ENCODE peak calls at places on chromosomes 3 and 15, in eight cellular contexts. X, D, W, T, I, Y, S and J are unnamed samples.

GRCh38 chr3:100613721-100614390 is 4.5 kb downstream of the ADGRG7 start:
- DNase-seq in Y (no peak), D (no peak), X (no peak), T (no peak), S (no peak), W (no peak), I (no peak), J (no peak)

GRCh38 chr3:64623125-64623524 is 64.7 kb downstream of the ADAMTS9 start:
- DNase-seq in S (no peak), W (no peak), Y (no peak), X (no peak), I (no peak), D (no peak), T (no peak), J (no peak)

GRCh38 chr3:132904-133303 is 63.7 kb upstream of the CHL1 start:
- DNase-seq in X (no peak), W (no peak), I (no peak), T (no peak), D (no peak), Y (no peak), S (no peak), J (no peak)

GRCh38 chr3:85808750-85809149 is 850.0 kb downstream of the CADM2 start:
- DNase-seq in W (no peak), X (no peak), D (no peak), Y (no peak), I (no peak), T (no peak), S (peak), J (no peak)

GRCh38 chr15:31925541-31925940 is 104.8 kb upstream of the CHRNA7 start:
- DNase-seq in S (no peak), I (no peak), W (no peak), Y (no peak), T (no peak), X (no peak), D (no peak), J (no peak)

GRCh38 chr3:129015388-129016105 is 14.4 kb downstream of the EFCC1 start:
- DNase-seq in W (peak), X (no peak), Y (no peak), T (no peak), I (no peak), S (no peak), D (peak), J (peak)

GRCh38 chr15:47824185-47824584 is 106.9 kb downstream of the SEMA6D start:
- DNase-seq in W (no peak), I (no peak), Y (no peak), D (no peak), S (no peak), X (no peak), T (no peak), J (no peak)

GRCh38 chr15:92909131-92909781 is 9.1 kb downstream of the CHD2 start:
- DNase-seq in X (no peak), S (no peak), I (no peak), Y (no peak), T (no peak), W (no peak), D (no peak), J (no peak)

GRCh38 chr3:128965818-128966217 is 28.1 kb downstream of the CFAP92 start:
- DNase-seq in Y (no peak), I (no peak), T (no peak), X (no peak), S (no peak), D (no peak), W (no peak), J (no peak)

GRCh38 chr3:158272071-158272470 is 162.2 kb downstream of the RSRC1 start:
- DNase-seq in W (no peak), I (no peak), S (no peak), X (no peak), D (no peak), Y (no peak), T (no peak), J (no peak)

GRCh38 chr3:46881819-46882376 is 4.4 kb downstream of the PTH1R start:
- DNase-seq in T (no peak), X (peak), D (peak), S (no peak), W (no peak), I (no peak), Y (no peak), J (no peak)

GRCh38 chr3:36362973-36363372 is 17.3 kb upstream of the STAC start:
- DNase-seq in D (no peak), W (no peak), X (no peak), T (no peak), S (no peak), I (peak), Y (no peak), J (peak)

GRCh38 chr15:80567721-80568157 is 127.4 kb upstream of the ABHD17C start:
- DNase-seq in X (peak), S (peak), W (peak), T (peak), D (peak), I (peak), Y (peak), J (peak)

GRCh38 chr3:54356299-54357037 is 234.1 kb downstream of the CACNA2D3 start:
- DNase-seq in Y (no peak), W (peak), S (no peak), T (peak), X (no peak), D (no peak), I (no peak), J (no peak)

GRCh38 chr3:105649469-105649868 is 219.3 kb downstream of the CBLB start:
- DNase-seq in S (no peak), D (peak), I (no peak), W (no peak), T (no peak), Y (no peak), X (no peak), J (no peak)

GRCh38 chr3:124800511-124801374 is 70.5 kb downstream of the UMPS start:
- DNase-seq in D (no peak), S (peak), I (no peak), W (peak), Y (no peak), X (peak), T (peak), J (peak)

GRCh38 chr3:123448503-123449091 is at the start of gene ADCY5:
- DNase-seq in D (no peak), T (no peak), W (no peak), I (no peak), S (peak), X (peak), Y (no peak), J (no peak)

GRCh38 chr3:183428140-183429023 is at the start of gene MCF2L2:
- DNase-seq in T (peak), W (peak), X (peak), I (peak), S (peak), D (peak), Y (peak), J (peak)

GRCh38 chr3:127673191-127674098 is 693 bp downstream of the ABTB1 start:
- DNase-seq in D (no peak), X (peak), I (no peak), W (peak), S (peak), T (peak), Y (no peak), J (peak)
- TF ChIP-seq POLR2A in D (no peak), X (no peak), I (no peak), W (no peak), S (no peak), T (no peak), Y (no peak), J (no peak)

DNA sequence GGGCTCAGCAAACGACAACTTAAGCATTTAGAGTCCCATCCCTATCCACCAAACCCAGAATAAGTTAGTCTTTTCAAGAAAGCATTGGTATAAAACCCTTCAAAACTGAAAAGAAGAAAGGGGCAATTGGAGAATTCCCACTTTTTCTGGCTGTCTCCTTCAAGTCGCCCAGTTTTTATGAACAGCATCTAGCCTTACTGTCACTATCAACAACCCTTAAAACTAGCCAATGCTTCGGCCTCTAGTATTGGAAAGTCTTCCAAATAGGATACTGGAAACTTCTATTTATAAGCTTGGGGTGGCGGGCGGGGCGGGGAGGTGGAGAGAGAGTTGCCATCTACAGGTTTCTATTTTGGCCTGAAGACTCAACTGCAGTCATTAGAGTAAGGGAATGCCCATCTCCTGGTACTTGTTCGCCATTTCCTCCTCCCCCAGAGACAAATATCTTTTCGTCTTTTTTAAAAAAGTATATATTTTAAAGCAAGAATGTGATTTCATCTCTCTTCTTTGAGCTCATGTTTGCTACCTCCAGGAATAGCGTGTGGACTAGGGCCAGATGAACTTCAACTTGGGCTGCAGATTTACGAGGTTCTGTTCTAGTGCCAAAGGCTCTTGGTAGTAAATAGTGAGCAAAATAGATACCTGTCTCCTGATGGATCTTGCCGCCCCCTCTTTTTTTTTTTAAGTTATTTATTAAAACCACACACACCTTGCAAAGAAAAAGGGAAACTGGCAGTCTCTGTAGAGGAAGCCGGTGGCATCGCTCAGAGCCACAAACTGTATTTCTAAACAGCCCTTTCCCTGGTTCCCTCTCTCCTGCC is 2.7 kb downstream of the BCL6 start:
- DNase-seq in X (peak), Y (peak), S (peak), D (peak), W (peak), T (peak), I (no peak), J (peak)
- TF ChIP-seq POLR2A in X (no peak), Y (peak), S (no peak), D (no peak), W (peak), T (no peak), I (no peak), J (no peak)

DNA sequence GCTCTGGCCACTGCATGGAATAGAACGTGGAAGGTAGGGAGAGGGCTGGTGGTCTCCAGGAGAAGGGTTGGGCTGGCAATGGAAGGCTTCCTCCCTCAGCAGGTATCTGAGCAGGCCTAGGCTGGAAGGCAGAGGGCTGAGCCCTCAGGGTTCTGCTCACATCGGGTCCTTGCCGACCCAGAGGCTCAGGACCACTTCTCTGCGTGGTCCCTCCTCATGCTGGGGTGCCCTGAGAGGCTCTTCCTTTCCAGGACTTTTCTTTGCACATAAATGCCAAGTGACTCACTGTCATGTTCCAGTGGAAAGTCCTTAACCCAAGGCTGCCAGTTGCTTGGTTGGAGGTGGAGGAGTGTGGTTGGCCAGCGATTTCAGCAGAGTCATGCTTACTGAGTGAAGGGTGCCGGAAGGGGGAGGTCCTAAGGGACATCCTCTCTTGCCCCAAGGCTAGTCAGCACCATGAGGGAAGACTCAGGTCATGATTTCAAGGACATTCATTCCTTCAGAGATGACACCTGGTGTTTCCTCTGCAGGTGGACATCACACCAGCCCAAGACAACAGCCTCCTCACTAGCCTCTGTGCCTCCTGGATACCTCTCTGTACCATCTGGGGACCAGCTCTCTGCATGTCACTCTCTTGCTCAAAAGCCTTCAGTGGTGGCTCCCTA is 8.2 kb downstream of the SLC6A6 start:
- DNase-seq in S (no peak), Y (no peak), W (no peak), T (no peak), D (peak), I (no peak), X (no peak), J (peak)
- TF ChIP-seq POLR2A in S (no peak), Y (no peak), W (no peak), T (no peak), D (peak), I (no peak), X (no peak), J (peak)

GRCh38 chr3:62318752-62319569 is 54.4 kb downstream of the FEZF2 start:
- DNase-seq in X (peak), S (peak), W (peak), D (peak), Y (peak), T (peak), I (no peak), J (peak)
- TF ChIP-seq POLR2A in X (peak), S (peak), W (no peak), D (no peak), Y (peak), T (no peak), I (no peak), J (no peak)

GRCh38 chr3:179299999-179300613 is 22.7 kb upstream of the ZNF639 start:
- DNase-seq in Y (no peak), T (no peak), I (no peak), D (no peak), S (no peak), X (no peak), W (no peak), J (no peak)

GRCh38 chr3:179301645-179302044 is 21.2 kb upstream of the ZNF639 start:
- DNase-seq in W (no peak), I (no peak), T (no peak), D (no peak), X (no peak), Y (no peak), S (no peak), J (peak)

GRCh38 chr3:179302111-179302510 is 20.7 kb upstream of the ZNF639 start:
- DNase-seq in W (no peak), S (no peak), X (no peak), Y (no peak), T (no peak), I (no peak), D (no peak), J (no peak)

GRCh38 chr3:179308006-179308405 is 14.8 kb upstream of the ZNF639 start:
- DNase-seq in X (no peak), I (no peak), T (no peak), D (no peak), S (no peak), W (no peak), Y (no peak), J (no peak)

DNA sequence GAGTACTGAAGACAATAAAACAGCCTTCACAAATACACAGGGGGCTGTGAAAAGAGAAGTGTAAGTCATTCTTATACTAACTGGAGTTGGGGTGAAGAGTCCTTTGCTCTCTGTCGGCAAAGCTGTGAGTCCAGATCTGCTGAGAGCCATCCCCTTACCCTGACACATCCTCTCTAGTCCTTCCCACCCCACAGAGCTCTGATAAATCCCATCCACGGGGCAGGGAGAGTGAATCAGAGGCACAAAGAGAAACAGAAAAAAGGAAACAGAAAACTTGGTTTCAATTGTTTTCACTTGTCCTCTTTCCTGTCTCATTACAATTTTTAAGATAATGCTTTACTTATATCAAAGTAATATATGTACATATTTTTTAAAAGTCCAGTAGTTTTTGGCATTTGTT is 18.2 kb upstream of the ZNF639 start:
- DNase-seq in W (no peak), S (no peak), T (no peak), X (no peak), Y (no peak), I (no peak), D (no peak), J (no peak)
- TF ChIP-seq POLR2A in W (no peak), S (no peak), T (no peak), X (no peak), Y (no peak), I (no peak), D (no peak), J (no peak)